ENCODE peak calls at places on chromosomes 11 and 22, in ten cellular contexts. K is stimulated activated CD4-positive, alpha-beta T cell treated with anti-CD3 and anti-CD28 coated beads, Interleukin-2, amount 100 ng/mL, for 48 hours; I is HEK293T; M is stimulated activated naive CD8-positive, alpha-beta T cell treated with anti-CD3 and anti-CD28 coated beads, Interleukin-15, Interleukin-2, amounts not matched to agents 100 U/mL and 50 U/mL, for 24 hours; Y is neural crest cell; H is NCI-H774; R is head of caudate nucleus; A is MCF 10A; V is effector memory CD4-positive, alpha-beta T cell; T is amygdala. N is an unnamed sample.

GRCh38 chr11:65204646-65205601 is 23.2 kb downstream of the CAPN1 start:
- DNase-seq in R (peak; percentile 38), V (peak; percentile 38), H (no peak), Y (peak; percentile 61), I (peak; percentile 89), A (peak; percentile 43), M (peak; percentile 64), K (peak; percentile 57), T (peak; percentile 78), N (peak; percentile 50)

GRCh38 chr11:2569321-2569721 is 124.5 kb downstream of the KCNQ1 start:
- DNase-seq in K (no peak), H (no peak), M (no peak), T (no peak), I (no peak), R (no peak), V (no peak), A (no peak), Y (no peak), N (no peak)

GRCh38 chr11:10429526-10429925 is 25.5 kb upstream of the AMPD3 start:
- DNase-seq in M (no peak), Y (no peak), I (no peak), T (no peak), K (no peak), A (no peak), V (no peak), R (no peak), H (no peak), N (no peak)

GRCh38 chr11:3147257-3147619 is 17.9 kb downstream of the OSBPL5 start:
- DNase-seq in I (no peak), M (no peak), T (no peak), H (no peak), V (no peak), K (no peak), R (no peak), Y (no peak), A (no peak), N (no peak)

GRCh38 chr11:35391922-35392813 is 27.2 kb downstream of the SLC1A2 start:
- DNase-seq in I (peak; percentile 83), K (peak; percentile 88), A (peak; percentile 76), T (peak; percentile 28), H (peak; percentile 76), Y (peak; percentile 95), R (peak; percentile 87), V (peak; percentile 76), M (peak; percentile 92), N (peak; percentile 86)

GRCh38 chr11:94597896-94598295 is 30.7 kb downstream of the PIWIL4 start:
- DNase-seq in M (no peak), V (no peak), Y (no peak), H (no peak), I (peak; percentile 21), T (no peak), R (no peak), A (no peak), K (no peak), N (peak; percentile 28)

GRCh38 chr11:18936002-18936673 is 3.1 kb downstream of the MRGPRX1 start:
- DNase-seq in V (no peak), Y (no peak), I (no peak), M (no peak), T (no peak), K (no peak), A (no peak), R (no peak), H (no peak), N (no peak)

GRCh38 chr22:40819741-40820140 is 595 bp upstream of the SLC25A17 start:
- DNase-seq in Y (no peak), A (peak; percentile 30), T (no peak), K (no peak), H (no peak), R (no peak), M (no peak), I (no peak), V (no peak), N (no peak)

GRCh38 chr11:1992111-1992510 is 5.5 kb downstream of the H19 start:
- DNase-seq in H (no peak), I (no peak), V (no peak), A (no peak), M (no peak), R (no peak), Y (no peak), T (no peak), K (no peak), N (no peak)

GRCh38 chr11:3855808-3856491 is 486 bp downstream of the STIM1 start:
- DNase-seq in A (peak; percentile 45), V (peak; percentile 40), K (peak; percentile 36), I (no peak), H (no peak), R (peak; percentile 42), T (no peak), Y (peak; percentile 14), M (peak; percentile 61), N (peak; percentile 46)

GRCh38 chr22:42720263-42721044 is at the start of gene A4GALT:
- DNase-seq in K (no peak), T (no peak), Y (no peak), I (peak; percentile 47), H (no peak), R (no peak), M (peak; percentile 20), V (no peak), A (no peak), N (no peak)

GRCh38 chr11:8283510-8284272 is 20.0 kb upstream of the LMO1 start:
- DNase-seq in I (peak; percentile 36), Y (peak; percentile 43), R (no peak), T (no peak), A (no peak), H (peak; percentile 53), M (no peak), K (no peak), V (no peak), N (no peak)

GRCh38 chr11:69638941-69639681 is 1.8 kb upstream of the CCND1 start:
- DNase-seq in I (peak; percentile 82), A (peak; percentile 96), R (peak; percentile 76), H (no peak), Y (peak; percentile 91), T (peak; percentile 30), K (no peak), V (no peak), M (peak; percentile 37), N (peak; percentile 93)

GRCh38 chr22:45105281-45105700 is 58.4 kb upstream of the NUP50 start:
- DNase-seq in R (no peak), H (no peak), K (no peak), T (no peak), I (no peak), V (no peak), A (peak; percentile 96), M (no peak), Y (no peak), N (peak; percentile 82)

N was measured in testis.